ENCODE peak calls at places on chromosome 1, in four cellular contexts. R is GM23338, U is MM.1S, P is neural progenitor cell. O is an unnamed sample.

GRCh38 chr1:911875-912739 is 11.6 kb upstream of the SAMD11 start:
- DNase-seq in U (no peak), P (peak; percentile 1), R (no peak), O (no peak)

GRCh38 chr1:162690672-162691434 is 58.6 kb downstream of the DDR2 start:
- DNase-seq in U (no peak), P (peak; percentile 37), R (peak; percentile 53), O (peak; percentile 73)

GRCh38 chr1:1351511-1352427 is 2.6 kb upstream of the DVL1 start:
- DNase-seq in R (peak; percentile 40), U (no peak), P (no peak), O (no peak)

GRCh38 chr1:202143011-202143767 is 1.3 kb downstream of the ARL8A start:
- DNase-seq in P (no peak), R (no peak), U (peak; percentile 42), O (no peak)

GRCh38 chr1:78668427-78668826 is 18.8 kb downstream of the IFI44 start:
- DNase-seq in R (no peak), U (no peak), P (no peak), O (no peak)

GRCh38 chr1:64956241-64956640 is 10.1 kb downstream of the JAK1 start:
- DNase-seq in P (no peak), U (no peak), R (no peak), O (no peak)

GRCh38 chr1:207831517-207832327 is 79.2 kb downstream of the CD34 start:
- DNase-seq in U (peak; percentile 82), R (no peak), P (no peak), O (no peak)

GRCh38 chr1:93694833-93695232 is 13.2 kb upstream of the BCAR3 start:
- DNase-seq in R (peak; percentile 33), P (no peak), U (no peak), O (no peak)

GRCh38 chr1:239914827-239915231 is 176.9 kb upstream of the FMN2 start:
- DNase-seq in P (no peak), R (peak; percentile 66), U (peak; percentile 90), O (no peak)

GRCh38 chr1:201295346-201295745 is 12.0 kb downstream of the PKP1 start:
- DNase-seq in P (peak; percentile 60), U (no peak), R (no peak), O (no peak)

GRCh38 chr1:19432943-19433609 is 52.3 kb downstream of the CAPZB start:
- DNase-seq in P (no peak), R (no peak), U (no peak), O (no peak)

GRCh38 chr1:98278055-98278454 is 357.2 kb upstream of the DPYD start:
- DNase-seq in U (no peak), R (peak; percentile 14), P (peak; percentile 54), O (no peak)

GRCh38 chr1:98276514-98276913 is 355.7 kb upstream of the DPYD start:
- DNase-seq in P (no peak), U (no peak), R (peak; percentile 13), O (no peak)

DNA sequence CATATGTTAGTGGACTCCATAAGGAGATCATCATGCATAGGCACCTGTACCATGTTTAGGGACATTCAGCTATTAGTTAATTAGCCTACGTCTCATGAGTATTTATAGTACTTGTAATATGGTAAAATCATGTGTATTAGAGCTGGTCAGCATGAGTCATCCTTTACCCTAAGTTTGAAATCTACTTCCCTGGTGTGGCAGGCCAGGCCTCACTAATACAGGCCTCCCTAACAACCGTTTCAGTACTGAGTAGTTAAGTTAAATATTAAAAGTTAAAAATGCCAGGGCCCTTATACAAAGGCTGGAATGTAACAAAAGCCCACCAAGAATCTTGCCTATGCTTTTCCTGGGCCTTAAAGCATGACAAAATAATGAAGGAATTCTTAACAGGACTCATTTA is 356.3 kb upstream of the DPYD start:
- DNase-seq in P (no peak), R (no peak), U (no peak), O (no peak)
- TF ChIP-seq EZH2phosphoT487 in P (no peak), R (no peak), U (no peak), O (no peak)

GRCh38 chr1:14520514-14521163 is 77.8 kb upstream of the KAZN start:
- DNase-seq in U (no peak), R (no peak), P (no peak), O (no peak)

GRCh38 chr1:14521602-14522001 is 76.9 kb upstream of the KAZN start:
- DNase-seq in P (no peak), R (no peak), U (no peak), O (no peak)

GRCh38 chr1:14524816-14525215 is 73.7 kb upstream of the KAZN start:
- DNase-seq in R (no peak), P (no peak), U (no peak), O (no peak)

GRCh38 chr1:14519976-14520375 is 78.5 kb upstream of the KAZN start:
- DNase-seq in P (no peak), U (no peak), R (no peak), O (no peak)

DNA sequence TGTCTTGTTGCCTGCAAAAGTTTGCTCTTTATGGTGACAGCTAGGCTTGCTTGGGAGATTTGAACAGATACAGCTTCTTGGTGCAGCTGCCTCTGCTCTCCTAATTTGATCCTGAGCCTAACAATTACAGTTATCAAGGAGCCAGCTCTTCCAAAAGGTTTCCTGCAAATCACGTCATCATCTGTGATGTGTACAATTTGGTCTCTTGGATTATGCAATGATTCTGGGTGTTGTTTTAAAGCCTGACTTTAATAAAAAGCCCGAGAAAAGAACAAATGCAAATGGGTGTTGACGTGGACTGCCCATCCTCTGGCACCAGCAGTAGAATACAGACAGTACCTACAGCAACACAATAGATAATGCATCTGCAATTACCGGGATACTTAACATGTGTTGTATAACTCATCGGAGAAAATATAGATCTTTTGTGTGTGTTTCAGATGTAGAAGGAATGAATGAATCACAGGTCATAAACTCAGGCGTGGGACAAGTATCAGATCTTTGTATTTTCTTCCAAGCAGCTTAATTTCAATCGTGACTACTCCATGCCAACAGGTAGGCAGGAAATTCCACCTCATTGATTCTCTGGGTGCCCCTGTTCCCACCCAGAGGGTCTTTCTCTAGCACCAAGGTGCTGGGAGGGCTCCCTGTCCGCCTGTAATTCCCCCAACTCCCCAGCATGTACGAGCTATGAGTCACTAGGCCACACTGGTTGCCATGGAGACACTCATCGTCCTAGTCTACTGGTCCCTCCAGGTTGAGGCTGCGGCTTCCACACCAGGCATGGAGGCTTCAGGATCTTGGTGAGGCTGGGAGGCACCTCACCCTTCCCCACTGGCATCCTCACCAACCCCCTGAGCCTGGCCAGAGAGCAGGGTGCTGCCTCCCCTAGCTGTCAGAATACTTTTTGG is 75.9 kb upstream of the KAZN start:
- DNase-seq in R (peak; percentile 55), P (peak; percentile 37), U (no peak), O (no peak)
- TF ChIP-seq EZH2phosphoT487 in R (no peak), P (no peak), U (no peak), O (no peak)

DNA sequence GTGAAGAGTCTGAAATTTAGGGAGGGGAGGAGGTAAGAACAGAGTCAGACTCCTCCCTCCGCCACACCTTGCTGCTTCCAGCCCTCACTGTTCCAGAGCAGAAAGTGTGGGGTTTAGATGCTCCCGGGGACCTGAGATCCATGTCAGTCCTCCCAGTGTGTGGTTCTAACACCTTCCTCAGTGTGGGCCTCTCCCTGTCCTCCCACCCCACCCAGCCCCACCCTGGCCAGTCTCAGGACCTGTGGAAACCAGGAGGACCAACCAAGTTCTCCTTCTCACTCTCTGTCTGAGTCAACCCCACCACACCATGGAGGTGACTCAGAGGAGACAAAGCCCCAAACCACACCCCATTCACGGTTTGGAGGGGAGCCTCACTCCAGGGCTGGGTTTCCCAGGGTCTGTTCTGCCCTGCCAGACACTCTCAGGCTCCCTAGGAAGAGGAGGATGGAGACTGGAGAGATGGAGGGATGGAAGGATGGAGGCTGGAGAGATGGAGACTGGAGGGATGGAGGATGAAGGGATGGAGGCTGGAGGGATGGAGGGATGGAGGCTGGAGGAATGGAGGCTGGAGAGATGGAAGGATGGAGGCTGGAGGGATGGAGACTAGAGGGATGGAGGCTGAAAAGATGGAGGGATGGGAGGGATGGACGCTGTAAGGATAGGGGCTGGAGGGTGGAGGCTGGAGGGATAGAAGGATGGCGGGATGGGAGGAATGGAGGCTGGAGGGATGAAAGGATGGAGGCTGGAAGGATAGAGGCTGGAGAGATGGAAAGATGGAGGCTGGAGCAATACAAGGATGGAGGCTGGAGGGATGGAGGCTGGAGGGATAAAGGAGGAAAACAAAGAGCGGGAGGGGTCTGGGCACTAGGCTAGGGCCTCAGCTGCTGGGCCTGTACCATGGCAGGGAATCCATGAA is 100.9 kb upstream of the RUNX3 start:
- DNase-seq in R (no peak), U (no peak), P (no peak), O (no peak)
- TF ChIP-seq EZH2phosphoT487 in R (no peak), U (no peak), P (no peak), O (no peak)

DNA sequence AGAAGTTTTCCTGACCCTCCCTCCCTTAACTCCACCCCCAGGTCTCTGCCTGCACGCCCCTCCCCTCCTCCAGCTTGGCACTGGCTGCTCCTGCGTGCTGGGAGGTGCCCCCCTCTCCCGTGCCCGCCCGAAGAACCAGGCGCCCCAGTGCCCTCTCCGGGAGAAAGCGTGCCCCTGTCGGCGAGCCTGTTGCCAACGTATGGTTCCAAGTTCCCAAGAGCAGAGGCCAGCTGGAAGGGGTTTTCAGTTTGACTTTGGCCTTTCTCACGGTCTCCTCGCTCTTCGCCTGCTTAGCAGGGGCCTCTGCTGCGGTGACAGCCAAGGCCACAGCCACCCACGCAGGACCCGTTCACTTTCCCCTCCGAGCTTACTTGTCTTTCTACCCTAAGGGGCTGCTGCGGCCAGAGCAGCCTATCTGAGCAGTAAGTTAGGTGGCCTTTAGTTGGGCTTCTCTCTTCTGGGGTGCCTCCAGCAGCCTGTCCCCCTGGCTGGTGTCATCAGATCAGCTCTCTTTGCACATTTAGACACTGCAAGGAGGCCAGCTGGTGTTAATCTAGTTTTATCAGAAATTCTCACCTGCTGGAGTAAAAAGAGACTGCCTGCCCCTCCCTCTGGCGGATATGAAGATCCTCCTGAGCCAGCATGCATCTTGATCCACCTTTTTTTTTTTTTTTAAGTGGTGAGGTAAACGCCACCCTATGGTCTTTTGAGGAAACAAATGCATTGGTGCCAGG is 1.5 kb downstream of the STUM start:
- DNase-seq in P (peak; percentile 45), R (peak; percentile 76), U (peak; percentile 52), O (peak; percentile 12)
- TF ChIP-seq EZH2phosphoT487 in P (no peak), R (no peak), U (no peak), O (no peak)

GRCh38 chr1:156226116-156226538 is 13.3 kb downstream of the PMF1 start:
- DNase-seq in U (peak; percentile 98), R (no peak), P (no peak), O (no peak)
- TF ChIP-seq EZH2phosphoT487 in U (no peak), R (no peak), P (no peak), O (no peak)

DNA sequence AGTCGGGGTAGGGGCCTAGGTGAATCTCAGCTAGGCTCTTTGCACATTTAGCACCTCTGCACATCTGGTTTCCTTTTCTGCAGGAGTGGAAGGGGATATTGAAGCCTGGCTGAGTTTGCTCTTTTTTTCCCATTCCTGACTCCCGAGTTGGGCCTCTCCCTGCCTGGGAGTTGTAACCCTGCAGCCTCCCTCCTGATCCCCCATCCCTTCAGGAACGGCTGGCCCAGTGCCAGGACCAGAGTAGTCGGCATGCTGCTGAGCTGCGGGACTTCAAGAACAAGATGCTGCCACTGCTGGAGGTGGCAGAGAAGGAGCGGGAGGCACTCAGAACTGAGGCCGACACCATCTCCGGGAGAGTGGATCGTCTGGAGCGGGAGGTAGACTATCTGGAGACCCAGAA is 846 bp downstream of the OLFML3 start:
- DNase-seq in U (no peak), P (no peak), R (no peak), O (no peak)
- TF ChIP-seq EZH2phosphoT487 in U (no peak), P (no peak), R (no peak), O (no peak)

O was measured in HCT116.